ENCODE peak calls at places on chromosomes 2 and 18, in seven cellular contexts. O is Calu3; K is activated effector memory CD4-positive, alpha-beta T cell treated with anti-CD3 and anti-CD28 coated beads, Interleukin-2, amount 50 U/mL, for 16 hours; N is A172; Z is effector memory CD8-positive, alpha-beta T cell; M is NCI-H345; C is activated naive CD8-positive, alpha-beta T cell treated with anti-CD3 and anti-CD28 coated beads, Interleukin-2, amount 10 ng/mL, durations not matched to agents 7 days and 5 days. A is an unnamed sample.

GRCh38 chr2:3692375-3692774 is 11.0 kb upstream of the DCDC2C start:
- DNase-seq in C (no peak), K (no peak), O (peak), N (peak), Z (no peak), M (peak), A (no peak)

GRCh38 chr2:207328944-207329386 is 163.2 kb upstream of the KLF7 start:
- DNase-seq in O (no peak), Z (no peak), C (no peak), K (no peak), N (no peak), M (no peak), A (no peak)

GRCh38 chr18:8787764-8788163 is 82.4 kb downstream of the MTCL1 start:
- DNase-seq in K (no peak), Z (no peak), N (no peak), C (no peak), M (no peak), O (no peak), A (no peak)

GRCh38 chr2:49029406-49029805 is 124.9 kb downstream of the FSHR start:
- DNase-seq in M (no peak), C (no peak), N (no peak), O (no peak), K (no peak), Z (no peak), A (no peak)

GRCh38 chr2:96771792-96772618 is 11.3 kb downstream of the CNNM4 start:
- DNase-seq in C (no peak), M (no peak), O (peak), K (no peak), N (no peak), Z (no peak), A (no peak)

GRCh38 chr18:14964002-14964401 is 216.0 kb downstream of the ANKRD30B start:
- DNase-seq in K (no peak), N (no peak), O (no peak), C (no peak), M (no peak), Z (no peak), A (no peak)

GRCh38 chr2:191304939-191305875 is 60.0 kb downstream of the MYO1B start:
- DNase-seq in K (no peak), C (no peak), Z (no peak), M (no peak), N (no peak), O (no peak), A (no peak)

GRCh38 chr2:30664761-30665358 is 142.4 kb downstream of the CAPN13 start:
- DNase-seq in O (peak), C (no peak), M (no peak), K (no peak), N (peak), Z (no peak), A (no peak)

GRCh38 chr2:6392966-6393365 is 472.7 kb downstream of the CMPK2 start:
- DNase-seq in N (no peak), K (no peak), M (no peak), O (no peak), Z (no peak), C (no peak), A (no peak)

GRCh38 chr2:223744580-223744979 is 92.8 kb downstream of the AP1S3 start:
- DNase-seq in N (no peak), O (no peak), C (no peak), Z (no peak), M (no peak), K (no peak), A (no peak)

GRCh38 chr18:11055721-11056120 is 93.6 kb downstream of the PIEZO2 start:
- DNase-seq in C (no peak), M (no peak), Z (no peak), K (no peak), N (no peak), O (no peak), A (no peak)

GRCh38 chr18:55998071-55998522 is 410.1 kb upstream of the TCF4 start:
- DNase-seq in K (no peak), Z (no peak), O (no peak), N (no peak), M (no peak), C (no peak), A (no peak)

GRCh38 chr2:198453866-198454265 is 649.5 kb downstream of the PLCL1 start:
- DNase-seq in Z (no peak), N (no peak), M (no peak), C (no peak), O (no peak), K (no peak), A (no peak)

GRCh38 chr2:232838406-232838874 is 31.6 kb upstream of the SNORC start:
- DNase-seq in Z (peak), C (peak), N (peak), M (no peak), K (peak), O (peak), A (peak)

GRCh38 chr2:96832751-96833507 is 10.9 kb downstream of the ANKRD23 start:
- DNase-seq in M (peak), C (no peak), Z (no peak), O (peak), K (no peak), N (peak), A (no peak)

GRCh38 chr18:70425236-70425635 is 136.4 kb downstream of the SOCS6 start:
- DNase-seq in C (no peak), N (no peak), K (no peak), M (no peak), O (no peak), Z (no peak), A (no peak)

GRCh38 chr2:175363719-175364118 is 182.2 kb upstream of the ATP5MC3 start:
- DNase-seq in C (no peak), M (peak), Z (no peak), K (no peak), O (no peak), N (no peak), A (no peak)

GRCh38 chr2:234950730-234951385 is 959 bp upstream of the SH3BP4 start:
- DNase-seq in K (peak), N (no peak), O (no peak), Z (no peak), C (no peak), M (no peak), A (peak)

GRCh38 chr18:68847219-68847860 is 49.5 kb downstream of the CCDC102B start:
- DNase-seq in N (no peak), M (peak), O (no peak), C (no peak), K (no peak), Z (no peak), A (no peak)

GRCh38 chr2:6922201-6922656 is 5.0 kb downstream of the RNF144A start:
- DNase-seq in Z (no peak), N (peak), K (no peak), O (peak), C (no peak), M (no peak), A (no peak)

GRCh38 chr2:11375025-11375688 is 30.7 kb upstream of the ROCK2 start:
- DNase-seq in M (no peak), K (no peak), N (no peak), O (no peak), C (no peak), Z (no peak), A (no peak)

GRCh38 chr2:158457826-158458616 is 1.3 kb downstream of the PKP4 start:
- DNase-seq in N (peak), Z (peak), O (peak), C (peak), K (no peak), M (peak), A (peak)